ENCODE peak calls at places on chromosomes 16 and 17, in ten cellular contexts. S, E, P, I, Z, W, D, T, V and M are unnamed samples.

GRCh38 chr16:27405546-27406451 is 3.8 kb downstream of the IL21R start:
- DNase-seq in S (no peak), E (peak; percentile 66), P (no peak), I (no peak), Z (no peak), W (no peak), D (peak; percentile 26), T (no peak), V (no peak), M (no peak)

GRCh38 chr17:32943647-32944191 is 15.8 kb downstream of the TMEM98 start:
- DNase-seq in S (peak; percentile 82), E (no peak), P (peak; percentile 67), I (no peak), Z (no peak), W (no peak), D (peak; percentile 71), T (no peak), V (no peak), M (no peak)

GRCh38 chr16:12881771-12882170 is 19.6 kb upstream of the SHISA9 start:
- DNase-seq in S (no peak), E (no peak), P (no peak), I (no peak), Z (no peak), W (no peak), D (peak; percentile 43), T (no peak), V (no peak), M (no peak)

GRCh38 chr17:70658324-70658723 is 489.0 kb downstream of the KCNJ2 start:
- DNase-seq in S (peak; percentile 51), E (no peak), P (no peak), I (no peak), Z (no peak), W (no peak), D (no peak), T (no peak), V (no peak), M (no peak)

GRCh38 chr16:22962905-22963304 is 148.9 kb downstream of the HS3ST2 start:
- DNase-seq in S (no peak), E (no peak), P (no peak), I (no peak), Z (no peak), W (no peak), D (no peak), T (no peak), V (no peak), M (no peak)

GRCh38 chr16:2422123-2422867 is 7.0 kb upstream of the CCNF start:
- DNase-seq in S (no peak), E (no peak), P (no peak), I (no peak), Z (peak; percentile 63), W (no peak), D (no peak), T (no peak), V (no peak), M (no peak)

GRCh38 chr17:2128011-2128410 is 73.1 kb downstream of the HIC1 start:
- DNase-seq in S (no peak), E (no peak), P (no peak), I (no peak), Z (no peak), W (no peak), D (no peak), T (no peak), V (no peak), M (no peak)

GRCh38 chr16:11495066-11495407 is 91.7 kb downstream of the LITAF start:
- DNase-seq in S (no peak), E (no peak), P (no peak), I (no peak), Z (peak; percentile 73), W (no peak), D (no peak), T (no peak), V (no peak), M (no peak)

GRCh38 chr17:14214271-14214670 is 22.4 kb downstream of the CDRT15 start:
- DNase-seq in S (no peak), E (no peak), P (peak; percentile 6), I (no peak), Z (no peak), W (no peak), D (peak; percentile 17), T (no peak), V (no peak), M (no peak)

GRCh38 chr16:59859606-59860402 is 1125.7 kb upstream of the GOT2 start:
- DNase-seq in S (no peak), E (no peak), P (no peak), I (no peak), Z (no peak), W (no peak), D (peak; percentile 66), T (no peak), V (no peak), M (no peak)

GRCh38 chr17:71855000-71855399 is 265.8 kb upstream of the SOX9 start:
- DNase-seq in S (no peak), E (no peak), P (no peak), I (no peak), Z (peak; percentile 89), W (no peak), D (no peak), T (no peak), V (no peak), M (no peak)

GRCh38 chr16:86880316-86881117 is 302.2 kb downstream of the FOXL1 start:
- DNase-seq in S (no peak), E (no peak), P (peak; percentile 17), I (no peak), Z (no peak), W (no peak), D (peak; percentile 51), T (no peak), V (no peak), M (no peak)

GRCh38 chr16:3825103-3825502 is 55.4 kb downstream of the CREBBP start:
- DNase-seq in S (peak; percentile 56), E (no peak), P (peak; percentile 54), I (no peak), Z (no peak), W (no peak), D (peak; percentile 51), T (no peak), V (no peak), M (no peak)

GRCh38 chr16:88633684-88634140 is 4.7 kb upstream of the IL17C start:
- DNase-seq in S (peak; percentile 49), E (no peak), P (peak; percentile 30), I (peak; percentile 53), Z (no peak), W (peak; percentile 35), D (peak; percentile 36), T (no peak), V (peak; percentile 74), M (no peak)

GRCh38 chr16:9901-10665 is 43.3 kb downstream of the POLR3K start:
- DNase-seq in S (no peak), E (no peak), P (no peak), I (no peak), Z (no peak), W (no peak), D (no peak), T (no peak), V (no peak), M (no peak)

GRCh38 chr16:70693231-70693671 is 7.4 kb upstream of the MTSS2 start:
- DNase-seq in S (no peak), E (no peak), P (no peak), I (no peak), Z (no peak), W (no peak), D (no peak), T (no peak), V (no peak), M (no peak)

GRCh38 chr17:46193246-46193625 is at the start of gene KANSL1:
- DNase-seq in S (peak; percentile 74), E (peak; percentile 82), P (peak; percentile 93), I (peak; percentile 99), Z (peak; percentile 91), W (peak; percentile 89), D (peak; percentile 81), T (peak; percentile 75), V (peak; percentile 99), M (peak; percentile 95)

GRCh38 chr16:58462997-58463891 is 36.7 kb upstream of the NDRG4 start:
- DNase-seq in S (no peak), E (no peak), P (no peak), I (no peak), Z (peak; percentile 35), W (no peak), D (no peak), T (no peak), V (peak; percentile 58), M (no peak)

GRCh38 chr17:64938290-64938689 is 19.0 kb upstream of the LRRC37A3 start:
- DNase-seq in S (peak; percentile 29), E (no peak), P (no peak), I (no peak), Z (no peak), W (no peak), D (no peak), T (no peak), V (no peak), M (no peak)

GRCh38 chr17:66540131-66540781 is 237.8 kb downstream of the PRKCA start:
- DNase-seq in S (peak; percentile 70), E (no peak), P (peak; percentile 88), I (no peak), Z (no peak), W (no peak), D (peak; percentile 95), T (no peak), V (no peak), M (no peak)

GRCh38 chr16:23768581-23768980 is 13.8 kb downstream of the CHP2 start:
- DNase-seq in S (no peak), E (no peak), P (no peak), I (no peak), Z (no peak), W (no peak), D (no peak), T (no peak), V (no peak), M (no peak)

GRCh38 chr17:144936-145670 is 7.7 kb downstream of the SCGB1C2 start:
- DNase-seq in S (no peak), E (no peak), P (no peak), I (no peak), Z (no peak), W (no peak), D (no peak), T (no peak), V (no peak), M (no peak)

GRCh38 chr17:45346255-45347015 is 29.6 kb upstream of the MAP3K14 start:
- DNase-seq in S (no peak), E (no peak), P (no peak), I (no peak), Z (no peak), W (no peak), D (peak; percentile 69), T (no peak), V (no peak), M (no peak)

GRCh38 chr17:81338301-81339179 is 43.4 kb upstream of the SLC38A10 start:
- DNase-seq in S (no peak), E (no peak), P (no peak), I (no peak), Z (no peak), W (no peak), D (peak; percentile 37), T (no peak), V (no peak), M (no peak)

GRCh38 chr17:32854177-32854576 is 22.7 kb downstream of the MYO1D start:
- DNase-seq in S (peak; percentile 81), E (no peak), P (peak; percentile 39), I (no peak), Z (no peak), W (no peak), D (no peak), T (no peak), V (no peak), M (no peak)

GRCh38 chr16:51393381-51394005 is 242.4 kb upstream of the SALL1 start:
- DNase-seq in S (no peak), E (no peak), P (peak; percentile 62), I (no peak), Z (no peak), W (no peak), D (peak; percentile 74), T (no peak), V (no peak), M (no peak)

GRCh38 chr16:84985079-84986065 is 26.0 kb downstream of the ZDHHC7 start:
- DNase-seq in S (peak; percentile 85), E (no peak), P (peak; percentile 87), I (no peak), Z (no peak), W (no peak), D (peak; percentile 94), T (no peak), V (no peak), M (no peak)

GRCh38 chr17:18891541-18891940 is 33.6 kb downstream of the PRPSAP2 start:
- DNase-seq in S (no peak), E (no peak), P (no peak), I (no peak), Z (no peak), W (no peak), D (no peak), T (no peak), V (no peak), M (no peak)